ENCODE peak calls at places on chromosomes 7 and 10, in six cellular contexts. N is heart right ventricle, R is adrenal gland, Z is pancreas, G is IMR-90, C is HCT116. F is an unnamed sample. For H3K4me1, the result is how much of the 10 kb centered on the place peaks cover.

GRCh38 chr7:113875224-113875623 is 43.6 kb downstream of the PPP1R3A start:
- DNase-seq in N (no peak), R (no peak), Z (no peak), G (no peak), C (no peak), F (no peak)

GRCh38 chr10:93352638-93353383 is 129.3 kb downstream of the MYOF start:
- DNase-seq in N (no peak), R (no peak), Z (no peak), G (peak), C (no peak), F (no peak)

GRCh38 chr10:24097771-24098207 is 111.1 kb upstream of the KIAA1217 start:
- DNase-seq in N (no peak), R (no peak), Z (no peak), G (no peak), C (no peak), F (no peak)

GRCh38 chr10:26215923-26216576 is 524 bp upstream of the GAD2 start:
- DNase-seq in N (peak), R (no peak), Z (peak), G (no peak), C (no peak), F (no peak)

GRCh38 chr10:99172130-99172738 is 63.4 kb downstream of the HPSE2 start:
- DNase-seq in N (no peak), R (peak), Z (peak), G (peak), C (peak), F (peak)

GRCh38 chr10:103442031-103442461 is 10.1 kb downstream of the CALHM2 start:
- DNase-seq in N (peak), R (peak), Z (no peak), G (peak), C (no peak), F (no peak)

GRCh38 chr10:51311232-51311631 is 236.9 kb downstream of the PRKG1 start:
- DNase-seq in N (no peak), R (no peak), Z (no peak), G (peak), C (no peak), F (no peak)

GRCh38 chr7:14836571-14837189 is 65.9 kb downstream of the DGKB start:
- DNase-seq in N (peak), R (peak), Z (peak), G (peak), C (peak), F (peak)

GRCh38 chr7:150950496-150951180 is 27.5 kb downstream of the KCNH2 start:
- DNase-seq in N (no peak), R (peak), Z (no peak), G (no peak), C (no peak), F (no peak)

GRCh38 chr10:96208946-96209345 is 62.4 kb downstream of the BLNK start:
- DNase-seq in N (no peak), R (no peak), Z (no peak), G (no peak), C (no peak), F (no peak)

GRCh38 chr7:100444311-100445278 is 8.3 kb upstream of the PPP1R35 start:
- DNase-seq in N (no peak), R (peak), Z (no peak), G (peak), C (no peak), F (no peak)
- H3K27ac ChIP-seq in N (peak), R (peak), Z (no peak), G (peak), C (no peak), F (no peak)

DNA sequence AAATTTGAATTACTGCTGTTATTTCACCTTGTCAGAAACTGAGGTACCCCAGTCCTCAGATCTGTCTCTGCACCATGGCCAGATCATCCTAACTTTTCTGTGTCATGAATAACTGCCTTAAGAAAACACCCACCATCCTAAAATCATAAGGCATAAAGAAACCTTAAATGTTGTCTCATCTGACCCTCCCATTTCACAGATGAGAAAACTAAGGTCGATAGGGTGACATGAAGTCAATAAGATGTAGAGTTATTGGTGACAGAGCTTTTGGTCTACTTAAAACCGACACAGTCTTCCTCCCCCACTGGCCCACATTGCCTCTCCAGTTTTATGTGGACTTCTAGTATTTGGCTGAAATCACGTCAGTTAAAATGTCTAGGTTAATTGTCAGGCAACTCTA is 101.5 kb upstream of the PDCD4 start:
- DNase-seq in N (no peak), R (no peak), Z (no peak), G (no peak), C (no peak), F (no peak)
- H3K4me1 ChIP-seq in N (under half), R (under half), Z (under half), G (under half), C (under half), F (under half)

GRCh38 chr10:101107771-101108170 is 23.3 kb upstream of the TLX1 start:
- DNase-seq in N (no peak), R (no peak), Z (no peak), G (no peak), C (no peak), F (no peak)
- TF ChIP-seq CTCF in N (no peak), R (no peak), Z (no peak), G (no peak), C (no peak), F (no peak)

GRCh38 chr10:112356686-112357085 is 17.2 kb upstream of the ACSL5 start:
- DNase-seq in N (no peak), R (no peak), Z (no peak), G (no peak), C (no peak), F (no peak)
- H3K27ac ChIP-seq in N (no peak), R (no peak), Z (no peak), G (no peak), C (no peak), F (no peak)

GRCh38 chr7:5636914-5637313 is 144.5 kb downstream of the RNF216 start:
- DNase-seq in N (peak), R (peak), Z (peak), G (peak), C (no peak), F (no peak)

GRCh38 chr7:5637415-5637814 is 144.0 kb downstream of the RNF216 start:
- DNase-seq in N (no peak), R (no peak), Z (no peak), G (no peak), C (no peak), F (no peak)

GRCh38 chr7:5635461-5636445 is 145.7 kb downstream of the RNF216 start:
- DNase-seq in N (no peak), R (no peak), Z (no peak), G (no peak), C (no peak), F (no peak)

GRCh38 chr7:5634107-5634950 is 147.1 kb downstream of the RNF216 start:
- DNase-seq in N (peak), R (peak), Z (no peak), G (peak), C (no peak), F (no peak)

GRCh38 chr7:5636446-5636835 is 145.0 kb downstream of the RNF216 start:
- DNase-seq in N (no peak), R (no peak), Z (peak), G (no peak), C (no peak), F (no peak)
- H3K4me1 ChIP-seq in N (under half), R (under half), Z (under half), G (under half), C (under half), F (under half)

DNA sequence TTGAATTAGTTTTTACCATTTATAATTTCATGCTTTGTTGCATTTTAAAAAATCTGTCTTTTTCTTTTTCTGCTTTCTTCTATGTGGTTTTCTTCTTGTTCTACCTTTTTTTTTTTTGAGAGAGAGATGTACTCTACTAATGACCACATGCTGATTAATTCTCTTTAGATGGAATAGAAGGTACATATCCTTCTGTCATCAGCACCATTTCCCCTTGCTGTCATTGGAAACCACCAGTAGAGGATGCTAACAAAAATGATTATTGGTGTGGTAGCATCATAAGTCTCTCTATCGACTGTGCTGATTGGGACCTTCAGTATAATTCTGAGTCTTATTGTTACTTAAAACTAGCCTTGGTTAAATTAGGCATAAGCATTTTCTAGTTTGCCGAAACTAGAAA is 3.6 kb downstream of the ZEB1 start:
- DNase-seq in N (no peak), R (no peak), Z (no peak), G (peak), C (no peak), F (no peak)
- TF ChIP-seq CTCF in N (no peak), R (no peak), Z (no peak), G (no peak), C (no peak), F (peak)

GRCh38 chr7:128462427-128462826 is 6.7 kb downstream of the HILPDA start:
- DNase-seq in N (no peak), R (no peak), Z (no peak), G (no peak), C (no peak), F (no peak)

GRCh38 chr7:128454808-128455555 is 696 bp upstream of the HILPDA start:
- DNase-seq in N (no peak), R (no peak), Z (no peak), G (peak), C (no peak), F (no peak)

GRCh38 chr7:128459394-128459878 is 3.8 kb downstream of the HILPDA start:
- DNase-seq in N (no peak), R (peak), Z (peak), G (peak), C (peak), F (no peak)

GRCh38 chr7:128455556-128456254 is at the start of gene HILPDA:
- DNase-seq in N (peak), R (peak), Z (peak), G (peak), C (peak), F (peak)

GRCh38 chr7:128458956-128459355 is 3.3 kb downstream of the HILPDA start:
- DNase-seq in N (no peak), R (no peak), Z (no peak), G (no peak), C (no peak), F (no peak)
- H3K27ac ChIP-seq in N (no peak), R (no peak), Z (no peak), G (no peak), C (no peak), F (no peak)

GRCh38 chr10:59819265-59819664 is 66.0 kb upstream of the MRLN start:
- DNase-seq in N (no peak), R (no peak), Z (no peak), G (no peak), C (no peak), F (no peak)

GRCh38 chr10:59812541-59813122 is 59.4 kb upstream of the MRLN start:
- DNase-seq in N (no peak), R (no peak), Z (no peak), G (no peak), C (no peak), F (no peak)

GRCh38 chr10:59809644-59809974 is 56.4 kb upstream of the MRLN start:
- DNase-seq in N (no peak), R (no peak), Z (no peak), G (no peak), C (no peak), F (no peak)

GRCh38 chr10:59817806-59818205 is 64.6 kb upstream of the MRLN start:
- DNase-seq in N (no peak), R (peak), Z (no peak), G (no peak), C (no peak), F (no peak)

GRCh38 chr10:59814878-59815277 is 61.6 kb upstream of the MRLN start:
- DNase-seq in N (no peak), R (no peak), Z (no peak), G (no peak), C (no peak), F (no peak)
- H3K4me1 ChIP-seq in N (under half), R (under half), Z (under half), G (under half), C (under half), F (under half)

DNA sequence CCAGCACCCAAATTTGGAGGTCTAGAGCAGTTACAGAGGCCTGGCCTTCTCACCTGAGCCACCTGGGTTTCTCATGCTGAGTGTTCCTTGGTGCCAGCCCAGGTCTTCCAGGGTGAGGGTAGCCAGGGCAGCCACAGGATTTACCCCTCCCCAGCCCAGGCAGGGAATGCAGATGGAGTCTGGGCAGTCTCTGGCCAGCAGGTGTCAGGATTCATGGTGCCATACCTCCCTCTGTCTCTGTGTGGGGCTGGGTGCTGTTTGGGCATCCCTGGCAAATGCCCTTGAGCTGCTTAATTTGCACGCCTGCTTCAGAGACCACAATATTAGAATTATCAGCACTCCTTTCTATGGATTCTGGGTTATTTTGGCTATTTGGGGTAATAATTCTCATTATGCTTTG is 246.7 kb downstream of the GFRA1 start:
- DNase-seq in N (no peak), R (no peak), Z (no peak), G (no peak), C (no peak), F (no peak)
- TF ChIP-seq CTCF in N (no peak), R (no peak), Z (no peak), G (no peak), C (peak), F (no peak)

F was measured in foreskin keratinocyte.